ENCODE peak calls at places on chromosomes 13 and 19, in nine cellular contexts. Q is brain microvascular endothelial cell, M is psoas muscle, J is Calu3, Y is hepatocyte, W is progenitor cell of endocrine pancreas, E is Caco-2, F is glutamatergic neuron, N is pancreas. S is an unnamed sample.

GRCh38 chr19:48635966-48636858 is 967 bp downstream of the DBP start:
- DNase-seq in Q (no peak), M (peak), J (no peak), Y (peak), W (no peak), E (no peak), F (no peak), N (peak), S (no peak)

GRCh38 chr13:51136276-51136980 is 25.4 kb upstream of the C13orf42 start:
- DNase-seq in Q (no peak), M (no peak), J (no peak), Y (no peak), W (no peak), E (no peak), F (no peak), N (no peak), S (no peak)

GRCh38 chr19:42501733-42502132 is 26.5 kb downstream of the CEACAM1 start:
- DNase-seq in Q (no peak), M (no peak), J (no peak), Y (no peak), W (no peak), E (no peak), F (no peak), N (no peak), S (no peak)

GRCh38 chr19:49113762-49114629 is at the start of gene LIN7B:
- DNase-seq in Q (peak), M (peak), J (peak), Y (peak), W (peak), E (peak), F (peak), N (peak), S (peak)

GRCh38 chr13:41694902-41695301 is 237.6 kb downstream of the RGCC start:
- DNase-seq in Q (peak), M (peak), J (peak), Y (peak), W (no peak), E (peak), F (no peak), N (peak), S (no peak)

GRCh38 chr13:39768962-39769361 is 113.5 kb downstream of the COG6 start:
- DNase-seq in Q (no peak), M (no peak), J (no peak), Y (no peak), W (no peak), E (no peak), F (no peak), N (no peak), S (no peak)

GRCh38 chr19:1488282-1488601 is 1.9 kb downstream of the PCSK4 start:
- DNase-seq in Q (no peak), M (no peak), J (no peak), Y (no peak), W (no peak), E (no peak), F (no peak), N (no peak), S (no peak)

GRCh38 chr13:113748862-113749451 is 10.1 kb upstream of the TMEM255B start:
- DNase-seq in Q (no peak), M (no peak), J (no peak), Y (no peak), W (no peak), E (no peak), F (no peak), N (no peak), S (no peak)

GRCh38 chr13:30113983-30114491 is 193.3 kb downstream of the KATNAL1 start:
- DNase-seq in Q (no peak), M (no peak), J (peak), Y (peak), W (no peak), E (peak), F (no peak), N (no peak), S (no peak)

GRCh38 chr13:25981060-25981459 is 70.8 kb downstream of the SHISA2 start:
- DNase-seq in Q (no peak), M (no peak), J (no peak), Y (no peak), W (no peak), E (no peak), F (no peak), N (no peak), S (no peak)

GRCh38 chr13:25982908-25983307 is 68.9 kb downstream of the SHISA2 start:
- DNase-seq in Q (no peak), M (no peak), J (no peak), Y (no peak), W (no peak), E (no peak), F (no peak), N (no peak), S (no peak)

GRCh38 chr13:25978961-25979360 is 72.9 kb downstream of the SHISA2 start:
- DNase-seq in Q (no peak), M (no peak), J (no peak), Y (no peak), W (no peak), E (no peak), F (no peak), N (no peak), S (no peak)

GRCh38 chr13:25977671-25978070 is 74.1 kb downstream of the SHISA2 start:
- DNase-seq in Q (no peak), M (no peak), J (no peak), Y (no peak), W (no peak), E (no peak), F (no peak), N (no peak), S (no peak)

DNA sequence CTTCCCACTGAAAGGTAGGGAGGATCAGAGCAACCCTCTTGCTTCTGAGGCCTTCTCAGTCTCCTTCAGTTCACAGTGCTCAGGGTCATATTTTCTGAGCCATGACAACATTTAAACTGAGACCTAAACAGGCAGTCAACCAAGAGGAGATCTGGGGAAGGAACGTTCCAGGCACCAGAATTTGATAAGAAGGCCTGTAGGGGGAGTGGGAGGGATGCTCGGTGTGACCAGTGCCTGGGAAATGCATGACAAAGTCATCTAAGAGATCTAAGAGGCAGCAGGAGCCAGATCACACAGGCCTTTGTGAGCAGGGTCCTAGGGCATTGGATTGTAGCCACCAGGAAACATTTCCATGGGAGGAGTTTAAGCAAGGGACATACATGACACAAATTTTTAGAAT is 71.6 kb downstream of the SHISA2 start:
- DNase-seq in Q (peak), M (no peak), J (peak), Y (no peak), W (no peak), E (peak), F (no peak), N (no peak), S (no peak)
- TF ChIP-seq CTCF in Q (peak), M (peak), J (no peak), Y (no peak), W (peak), E (peak), F (no peak), N (no peak), S (peak)

DNA sequence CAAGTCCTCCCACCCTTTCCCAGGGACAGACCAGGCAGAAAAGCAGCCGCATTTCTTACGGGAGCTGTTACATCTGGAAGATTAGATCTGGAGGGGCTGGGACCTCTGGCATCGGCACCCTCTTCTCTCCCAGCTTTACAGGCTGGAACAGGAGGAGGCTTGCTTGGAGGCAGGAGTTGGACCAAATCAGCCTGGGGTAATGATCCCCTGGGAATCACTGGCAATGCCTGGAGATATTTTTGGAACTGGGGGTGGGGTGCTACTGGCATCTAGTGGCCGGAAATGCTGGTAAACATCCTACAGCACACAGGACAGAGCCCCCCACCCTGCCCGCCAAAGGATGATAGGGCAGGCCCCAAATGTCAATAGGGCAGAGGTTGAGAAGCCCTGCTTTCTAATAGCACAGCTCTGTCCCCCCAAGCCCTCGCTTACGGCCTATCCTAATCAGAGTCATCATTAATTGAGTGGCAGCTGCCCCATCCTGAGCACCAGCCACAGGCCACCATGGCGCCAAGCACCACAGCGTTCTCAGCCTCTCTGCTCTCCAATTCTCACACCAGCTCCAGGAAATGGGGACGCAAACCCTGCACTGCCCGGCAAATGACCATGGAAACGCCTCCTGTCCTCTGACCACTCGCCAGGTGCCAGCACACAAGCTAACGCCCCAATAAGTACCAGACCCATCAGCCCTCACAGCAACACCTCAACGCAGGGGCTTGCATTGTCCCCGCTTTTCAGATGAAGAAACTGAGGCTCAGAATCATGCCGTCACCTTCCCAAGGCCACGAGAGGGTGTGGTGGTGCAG is 20.6 kb downstream of the LRRC4B start:
- DNase-seq in Q (no peak), M (no peak), J (no peak), Y (no peak), W (no peak), E (no peak), F (no peak), N (no peak), S (no peak)
- TF ChIP-seq CTCF in Q (no peak), M (peak), J (no peak), Y (no peak), W (no peak), E (peak), F (no peak), N (no peak), S (no peak)

GRCh38 chr13:25678398-25678797 is 306.6 kb downstream of the ATP8A2 start:
- DNase-seq in Q (no peak), M (no peak), J (peak), Y (no peak), W (no peak), E (no peak), F (no peak), N (peak), S (no peak)
- TF ChIP-seq CTCF in Q (no peak), M (peak), J (no peak), Y (no peak), W (no peak), E (no peak), F (no peak), N (no peak), S (no peak)

DNA sequence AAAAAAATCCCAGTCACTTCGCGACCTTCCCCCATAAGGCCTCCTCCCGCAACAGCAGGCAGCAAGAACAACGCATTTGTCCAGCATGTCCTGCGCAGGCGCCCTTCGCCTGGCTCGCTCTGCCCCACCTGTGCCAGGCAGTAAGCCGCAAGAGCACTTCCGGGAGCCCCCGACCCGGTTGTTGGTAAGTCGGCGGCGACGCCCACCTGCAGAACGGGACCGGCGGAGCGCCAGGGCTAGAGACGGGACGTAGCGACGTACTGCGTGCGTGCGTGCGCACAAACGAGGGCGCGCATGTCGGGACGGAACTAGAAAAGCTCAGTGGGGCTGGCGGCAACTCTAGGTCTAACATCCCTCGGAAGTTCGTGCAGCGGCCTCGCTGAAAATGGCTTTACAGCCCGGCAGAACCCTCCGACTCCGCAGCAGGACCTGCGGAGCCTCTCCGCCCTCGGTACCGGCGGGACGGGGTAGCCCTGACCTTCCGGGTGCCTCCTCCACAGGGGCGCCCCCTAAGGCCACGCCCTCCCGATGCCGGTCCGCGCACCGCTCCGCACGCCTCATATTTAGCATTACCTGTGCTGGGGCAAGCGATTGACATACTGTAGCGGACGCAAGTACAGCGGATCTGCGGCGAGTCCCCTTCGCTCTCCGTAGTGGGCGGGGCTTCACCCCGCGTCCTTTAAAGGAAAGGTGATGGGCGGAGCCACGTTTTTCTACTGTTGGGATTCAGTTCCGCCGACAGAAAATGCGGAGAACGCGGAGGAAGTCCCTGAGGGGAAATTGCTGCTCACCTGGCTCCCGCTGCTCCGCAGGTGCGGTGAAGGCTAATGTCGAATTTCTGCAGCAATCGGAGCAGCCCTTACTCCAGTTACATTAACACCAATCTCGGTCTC is at the start of gene MTIF3:
- DNase-seq in Q (peak), M (peak), J (peak), Y (peak), W (peak), E (peak), F (peak), N (peak), S (peak)
- TF ChIP-seq CTCF in Q (no peak), M (no peak), J (no peak), Y (no peak), W (no peak), E (peak), F (no peak), N (no peak), S (no peak)

S was measured in neural crest cell.